ENCODE peak calls at places on chromosomes 11 and 22, in four cellular contexts. One of them, this sample, is unnamed.

GRCh38 chr11:72629266-72629665 is 45.0 kb downstream of the PDE2A start:
- DNase-seq in astrocyte of the spinal cord: no peak
- DNase-seq in endothelial cell: no peak
- DNase-seq in HFFc6: no peak
- DNase-seq in this sample: no peak

GRCh38 chr11:131977231-131977630 is 606.8 kb downstream of the NTM start:
- DNase-seq in endothelial cell: no peak
- DNase-seq in HFFc6: peak; percentile 90
- DNase-seq in astrocyte of the spinal cord: peak; percentile 42
- DNase-seq in this sample: no peak

GRCh38 chr11:1555713-1556153 is 16.3 kb downstream of the DUSP8 start:
- DNase-seq in endothelial cell: no peak
- DNase-seq in HFFc6: no peak
- DNase-seq in astrocyte of the spinal cord: no peak
- DNase-seq in this sample: no peak

GRCh38 chr22:20885557-20886323 is 26.9 kb downstream of the SNAP29 start:
- DNase-seq in astrocyte of the spinal cord: peak; percentile 79
- DNase-seq in endothelial cell: peak; percentile 87
- DNase-seq in HFFc6: peak; percentile 83
- DNase-seq in this sample: no peak

GRCh38 chr22:44710474-44711235 is 8.7 kb downstream of the PRR5 start:
- DNase-seq in HFFc6: no peak
- DNase-seq in endothelial cell: no peak
- DNase-seq in astrocyte of the spinal cord: no peak
- DNase-seq in this sample: no peak

GRCh38 chr22:44697423-44698179 is 4.4 kb upstream of the PRR5 start:
- DNase-seq in HFFc6: peak; percentile 53
- DNase-seq in astrocyte of the spinal cord: peak; percentile 41
- DNase-seq in endothelial cell: peak; percentile 94
- DNase-seq in this sample: no peak

GRCh38 chr11:29312817-29313216 is 704.0 kb downstream of the KCNA4 start:
- DNase-seq in endothelial cell: no peak
- DNase-seq in HFFc6: peak; percentile 38
- DNase-seq in astrocyte of the spinal cord: peak; percentile 49
- DNase-seq in this sample: no peak

GRCh38 chr11:104142701-104143100 is 21.2 kb downstream of the PDGFD start:
- DNase-seq in endothelial cell: no peak
- DNase-seq in HFFc6: no peak
- DNase-seq in astrocyte of the spinal cord: no peak
- DNase-seq in this sample: no peak

GRCh38 chr11:42967653-42968052 is 344.1 kb upstream of the API5 start:
- DNase-seq in endothelial cell: no peak
- DNase-seq in HFFc6: no peak
- DNase-seq in astrocyte of the spinal cord: no peak
- DNase-seq in this sample: no peak

GRCh38 chr22:26848244-26848920 is 191.0 kb downstream of the MIAT start:
- DNase-seq in HFFc6: no peak
- DNase-seq in astrocyte of the spinal cord: peak; percentile 28
- DNase-seq in endothelial cell: no peak
- DNase-seq in this sample: no peak

GRCh38 chr11:111707039-111707690 is 59.0 kb downstream of the PPP2R1B start:
- DNase-seq in endothelial cell: no peak
- DNase-seq in HFFc6: peak; percentile 18
- DNase-seq in astrocyte of the spinal cord: peak; percentile 94
- DNase-seq in this sample: no peak

GRCh38 chr11:795638-796564 is 2.2 kb downstream of the SLC25A22 start:
- DNase-seq in astrocyte of the spinal cord: peak; percentile 82
- DNase-seq in endothelial cell: no peak
- DNase-seq in HFFc6: peak; percentile 85
- DNase-seq in this sample: peak; percentile 50

GRCh38 chr11:11842426-11843008 is 745 bp downstream of the USP47 start:
- DNase-seq in HFFc6: peak; percentile 75
- DNase-seq in endothelial cell: no peak
- DNase-seq in astrocyte of the spinal cord: peak; percentile 86
- DNase-seq in this sample: peak; percentile 60

GRCh38 chr22:48627203-48627602 is 1200.5 kb downstream of the BRD1 start:
- DNase-seq in HFFc6: no peak
- DNase-seq in endothelial cell: no peak
- DNase-seq in astrocyte of the spinal cord: no peak
- DNase-seq in this sample: no peak

GRCh38 chr22:21651521-21652009 is 9.5 kb downstream of the SDF2L1 start:
- DNase-seq in endothelial cell: peak; percentile 24
- DNase-seq in HFFc6: no peak
- DNase-seq in astrocyte of the spinal cord: no peak
- DNase-seq in this sample: no peak

GRCh38 chr11:110909331-110909730 is 197.1 kb upstream of the ARHGAP20 start:
- DNase-seq in astrocyte of the spinal cord: no peak
- DNase-seq in HFFc6: no peak
- DNase-seq in endothelial cell: no peak
- DNase-seq in this sample: no peak

GRCh38 chr11:134332189-134332631 is 422 bp downstream of the GLB1L2 start:
- DNase-seq in HFFc6: no peak
- DNase-seq in endothelial cell: peak; percentile 23
- DNase-seq in astrocyte of the spinal cord: no peak
- DNase-seq in this sample: peak; percentile 35

GRCh38 chr11:110349109-110349996 is 52.9 kb upstream of the RDX start:
- DNase-seq in endothelial cell: no peak
- DNase-seq in HFFc6: no peak
- DNase-seq in astrocyte of the spinal cord: no peak
- DNase-seq in this sample: no peak

GRCh38 chr22:37746366-37747089 is 49.7 kb downstream of the TRIOBP start:
- DNase-seq in HFFc6: no peak
- DNase-seq in endothelial cell: peak; percentile 62
- DNase-seq in astrocyte of the spinal cord: no peak
- DNase-seq in this sample: no peak

GRCh38 chr11:118842369-118842768 is 41.3 kb upstream of the CXCR5 start:
- DNase-seq in HFFc6: peak; percentile 18
- DNase-seq in endothelial cell: no peak
- DNase-seq in astrocyte of the spinal cord: peak; percentile 18
- DNase-seq in this sample: no peak

GRCh38 chr11:111452817-111453607 is 59.2 kb downstream of the BTG4 start:
- DNase-seq in astrocyte of the spinal cord: no peak
- DNase-seq in HFFc6: no peak
- DNase-seq in endothelial cell: no peak
- DNase-seq in this sample: no peak

GRCh38 chr22:42196454-42196853 is 65.8 kb upstream of the CYP2D6 start:
- DNase-seq in astrocyte of the spinal cord: no peak
- DNase-seq in endothelial cell: no peak
- DNase-seq in HFFc6: no peak
- DNase-seq in this sample: no peak

GRCh38 chr11:79332017-79332416 is 108.8 kb downstream of the TENM4 start:
- DNase-seq in astrocyte of the spinal cord: peak; percentile 22
- DNase-seq in endothelial cell: no peak
- DNase-seq in HFFc6: no peak
- DNase-seq in this sample: no peak

GRCh38 chr22:44828193-44828592 is 75.8 kb downstream of the ARHGAP8 start:
- DNase-seq in endothelial cell: peak; percentile 67
- DNase-seq in HFFc6: no peak
- DNase-seq in astrocyte of the spinal cord: no peak
- DNase-seq in this sample: no peak

GRCh38 chr11:95764267-95764898 is 25.2 kb downstream of the FAM76B start:
- DNase-seq in HFFc6: peak; percentile 41
- DNase-seq in astrocyte of the spinal cord: peak; percentile 76
- DNase-seq in endothelial cell: no peak
- DNase-seq in this sample: peak; percentile 46

GRCh38 chr11:101583180-101584128 is at the start of gene TRPC6:
- DNase-seq in HFFc6: no peak
- DNase-seq in endothelial cell: peak; percentile 35
- DNase-seq in astrocyte of the spinal cord: peak; percentile 27
- DNase-seq in this sample: no peak

GRCh38 chr11:35144811-35145210 is 5.8 kb downstream of the CD44 start:
- DNase-seq in astrocyte of the spinal cord: no peak
- DNase-seq in HFFc6: no peak
- DNase-seq in endothelial cell: no peak
- DNase-seq in this sample: no peak

GRCh38 chr11:66727282-66727882 is 1.6 kb downstream of the SPTBN2 start:
- DNase-seq in astrocyte of the spinal cord: peak; percentile 12
- DNase-seq in HFFc6: no peak
- DNase-seq in endothelial cell: no peak
- DNase-seq in this sample: no peak

GRCh38 chr11:65445101-65445603 is 22.6 kb downstream of the NEAT1 start:
- DNase-seq in HFFc6: no peak
- DNase-seq in endothelial cell: no peak
- DNase-seq in astrocyte of the spinal cord: peak; percentile 62
- DNase-seq in this sample: no peak

GRCh38 chr11:123977731-123978347 is at the start of gene OR10S1:
- DNase-seq in astrocyte of the spinal cord: no peak
- DNase-seq in endothelial cell: no peak
- DNase-seq in HFFc6: no peak
- DNase-seq in this sample: no peak

This sample was measured in DMS79.